ENCODE peak calls at places on chromosomes 13 and 19, in ten cellular contexts. Z is H9; S is ascending aorta; C is IMR-90; U is activated CD4-positive, alpha-beta T cell treated with anti-CD3 and anti-CD28 coated beads, Interleukin-2, amount 50 U/mL, for 1 hour; K is AG10803; Y is fibroblast of pulmonary artery; F is stimulated activated CD4-positive, alpha-beta T cell treated with anti-CD3 and anti-CD28 coated beads, Interleukin-4, amount 100 ng/mL, for 4 hours; O is smooth muscle cell of the brain vasculature; M is ELR. W is an unnamed sample.

GRCh38 chr13:102586615-102587014 is 10.2 kb upstream of the TPP2 start:
- DNase-seq in M (no peak), S (no peak), O (no peak), Y (no peak), U (no peak), C (no peak), K (no peak), Z (no peak), F (no peak), W (no peak)

GRCh38 chr13:30121666-30122065 is 185.7 kb downstream of the KATNAL1 start:
- DNase-seq in S (no peak), Z (no peak), O (no peak), Y (no peak), C (no peak), U (no peak), M (no peak), K (no peak), F (no peak), W (no peak)

GRCh38 chr19:1811472-1811894 is 593 bp downstream of the ATP8B3 start:
- DNase-seq in S (peak), O (no peak), C (peak), U (peak), K (peak), F (peak), M (peak), Z (no peak), Y (peak), W (peak)

GRCh38 chr19:33422369-33423180 is 49.1 kb downstream of the CEBPG start:
- DNase-seq in K (no peak), O (no peak), Z (no peak), Y (no peak), S (no peak), M (no peak), U (no peak), F (no peak), C (no peak), W (no peak)

GRCh38 chr19:28494466-28494865 is 718.5 kb downstream of the UQCRFS1 start:
- DNase-seq in K (no peak), U (no peak), C (no peak), F (no peak), Z (no peak), Y (no peak), S (no peak), M (no peak), O (no peak), W (no peak)

GRCh38 chr13:52160053-52160452 is 656 bp upstream of the NEK3 start:
- DNase-seq in M (no peak), Y (no peak), K (no peak), C (no peak), U (no peak), F (no peak), S (no peak), O (no peak), Z (no peak), W (no peak)

GRCh38 chr19:45773384-45773783 is 4.3 kb upstream of the SIX5 start:
- DNase-seq in M (no peak), U (no peak), O (no peak), Y (no peak), S (no peak), Z (no peak), K (no peak), C (no peak), F (no peak), W (no peak)

GRCh38 chr19:42130254-42130573 is 2.0 kb downstream of the POU2F2 start:
- DNase-seq in U (no peak), Z (no peak), K (no peak), C (no peak), F (no peak), M (no peak), S (no peak), O (no peak), Y (no peak), W (no peak)

GRCh38 chr13:36344173-36344572 is 2.0 kb downstream of the SPART start:
- DNase-seq in Y (peak), Z (no peak), F (no peak), O (no peak), M (peak), S (no peak), K (peak), U (no peak), C (peak), W (no peak)

GRCh38 chr13:104106705-104107393 is 1040.6 kb upstream of the SLC10A2 start:
- DNase-seq in U (no peak), C (peak), Z (no peak), M (peak), K (no peak), F (no peak), S (no peak), Y (peak), O (no peak), W (peak)

GRCh38 chr19:40683437-40683836 is 7.0 kb downstream of the NUMBL start:
- DNase-seq in S (no peak), M (no peak), U (no peak), F (no peak), O (no peak), C (no peak), Z (no peak), K (no peak), Y (no peak), W (no peak)